ENCODE peak calls at places on chromosomes 13 and 19, in eight cellular contexts. O is GM23338, T is GM06990, Y is prostate gland, X is RWPE1, C is A549, B is ovary, H is activated B cell treated with CpG ODN at 0.5 μM for 24 hours. D is an unnamed sample.

GRCh38 chr19:10398819-10399218 is 4.5 kb downstream of the CDC37 start:
- DNase-seq in X (no peak), T (no peak), C (no peak), Y (no peak), B (no peak), H (no peak), O (no peak), D (no peak)

GRCh38 chr19:3494559-3494958 is 5.9 kb downstream of the DOHH start:
- DNase-seq in C (no peak), X (no peak), O (no peak), T (no peak), B (no peak), Y (no peak), H (no peak), D (no peak)

GRCh38 chr13:46648166-46648607 is 95.2 kb downstream of the LRCH1 start:
- DNase-seq in C (no peak), X (no peak), T (peak; percentile 39), O (peak; percentile 65), Y (no peak), B (no peak), H (no peak), D (peak; percentile 45)

GRCh38 chr13:66994097-66994496 is 236.0 kb downstream of the PCDH9 start:
- DNase-seq in C (peak; percentile 49), O (peak; percentile 95), T (no peak), X (peak; percentile 18), B (no peak), H (peak; percentile 31), Y (no peak), D (no peak)

GRCh38 chr13:110132178-110132975 is 174.6 kb downstream of the COL4A1 start:
- DNase-seq in Y (peak; percentile 2), T (no peak), H (no peak), X (no peak), O (no peak), B (no peak), C (no peak), D (no peak)

GRCh38 chr13:53206455-53206854 is 177.8 kb downstream of the OLFM4 start:
- DNase-seq in H (no peak), Y (no peak), T (no peak), B (no peak), X (peak; percentile 29), C (peak; percentile 1), O (peak; percentile 53), D (no peak)

GRCh38 chr13:94481966-94482365 is 2.5 kb upstream of the DCT start:
- DNase-seq in O (no peak), H (no peak), T (no peak), C (peak; percentile 10), X (peak; percentile 40), B (no peak), Y (no peak), D (peak; percentile 1)

GRCh38 chr19:40685016-40685526 is 5.4 kb downstream of the NUMBL start:
- DNase-seq in B (no peak), T (no peak), Y (no peak), O (no peak), C (no peak), X (no peak), H (no peak), D (no peak)

GRCh38 chr19:1725100-1726064 is 27.9 kb upstream of the ONECUT3 start:
- DNase-seq in Y (no peak), C (peak; percentile 85), O (peak; percentile 89), T (peak; percentile 47), X (peak; percentile 91), B (peak; percentile 67), H (no peak), D (peak; percentile 75)

GRCh38 chr19:11191273-11191755 is 6.0 kb downstream of the KANK2 start:
- DNase-seq in H (no peak), O (peak; percentile 42), X (peak; percentile 70), T (peak; percentile 49), Y (no peak), C (peak; percentile 67), B (peak; percentile 57), D (no peak)

GRCh38 chr19:35240322-35240721 is 8.5 kb upstream of the LSR start:
- DNase-seq in Y (no peak), B (no peak), H (no peak), O (no peak), C (no peak), X (no peak), T (no peak), D (no peak)

DNA sequence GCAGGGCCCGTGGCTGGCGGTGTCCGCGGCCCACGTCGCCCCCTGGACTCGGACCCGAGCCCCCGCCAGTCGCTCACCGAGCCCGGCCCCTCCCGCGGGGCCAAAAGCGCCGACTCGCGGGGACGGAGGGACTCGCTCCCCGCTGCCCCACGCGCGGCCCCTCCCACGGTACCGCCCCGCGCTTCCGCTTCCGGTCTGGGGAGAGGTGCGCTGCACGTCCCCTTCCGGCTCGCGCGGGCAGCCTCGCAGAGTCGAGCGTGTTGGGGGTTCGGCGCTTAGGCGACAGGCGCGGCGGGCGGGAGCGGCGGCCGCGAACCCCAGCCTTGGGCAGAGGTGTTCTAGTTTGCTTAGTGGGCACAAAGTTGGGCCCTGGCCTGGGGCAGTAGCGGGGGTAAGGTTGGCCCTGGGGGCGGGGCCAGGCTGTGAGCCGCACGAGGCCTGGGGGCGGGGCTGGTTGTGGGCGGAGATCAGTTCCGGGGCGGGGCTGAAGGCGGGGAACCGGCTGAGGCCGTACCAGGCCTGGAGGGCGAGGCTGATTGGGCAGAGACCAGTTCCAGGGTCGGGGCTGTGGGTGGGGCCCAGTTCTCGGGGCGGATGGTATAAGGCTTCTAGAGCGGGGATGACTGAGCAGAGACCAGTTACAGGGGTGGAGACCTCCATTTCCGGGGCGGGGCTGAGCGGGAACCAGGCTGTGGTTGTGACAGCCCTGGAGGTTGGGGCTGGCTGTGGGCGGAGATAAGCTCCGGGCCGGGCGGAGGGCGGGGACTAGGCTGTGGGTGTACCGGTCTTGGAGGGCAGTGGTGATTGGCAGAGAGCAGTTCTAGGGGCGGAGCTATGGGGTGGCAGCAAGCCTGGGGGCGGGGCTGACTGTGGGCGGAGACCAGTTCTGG is at the start of the genes MBD3L1 and ZNF558:
- DNase-seq in O (peak; percentile 84), Y (peak; percentile 97), H (peak; percentile 99), T (peak; percentile 98), X (peak; percentile 96), B (peak; percentile 99), C (peak; percentile 83), D (peak; percentile 96)
- TF ChIP-seq CTCF in O (no peak), Y (peak; percentile 55), H (no peak), T (peak; percentile 14), X (peak; percentile 47), B (peak; percentile 59), C (peak; percentile 39), D (no peak)

GRCh38 chr13:77810430-77810829 is 108.2 kb downstream of the EDNRB start:
- DNase-seq in C (peak; percentile 2), O (peak; percentile 50), X (no peak), B (no peak), H (no peak), Y (no peak), T (no peak), D (no peak)
- TF ChIP-seq CTCF in C (no peak), O (peak; percentile 62), X (no peak), B (no peak), H (no peak), Y (no peak), T (peak; percentile 29), D (no peak)

GRCh38 chr13:49436890-49437289 is 7.0 kb downstream of the CAB39L start:
- DNase-seq in Y (peak; percentile 11), T (no peak), B (peak; percentile 58), C (no peak), X (no peak), O (no peak), H (no peak), D (peak; percentile 1)
- TF ChIP-seq CTCF in Y (peak; percentile 42), T (no peak), B (no peak), C (peak; percentile 22), X (no peak), O (no peak), H (no peak), D (no peak)

GRCh38 chr13:21812192-21812626 is 141.3 kb downstream of the FGF9 start:
- DNase-seq in O (no peak), H (no peak), Y (no peak), C (no peak), T (no peak), B (no peak), X (peak; percentile 14), D (no peak)
- TF ChIP-seq CTCF in O (no peak), H (no peak), Y (no peak), C (no peak), T (no peak), B (no peak), X (no peak), D (no peak)

GRCh38 chr13:74306496-74306895 is 172.3 kb upstream of the KLF12 start:
- DNase-seq in O (peak; percentile 56), X (no peak), H (no peak), Y (no peak), T (no peak), B (no peak), C (no peak), D (no peak)
- TF ChIP-seq CTCF in O (no peak), X (no peak), H (no peak), Y (no peak), T (no peak), B (no peak), C (no peak), D (no peak)

GRCh38 chr19:7196721-7197168 is 97.5 kb downstream of the INSR start:
- DNase-seq in H (no peak), T (no peak), Y (peak; percentile 11), X (no peak), C (no peak), O (no peak), B (no peak), D (no peak)

GRCh38 chr19:7200739-7201138 is 93.5 kb downstream of the INSR start:
- DNase-seq in H (no peak), O (no peak), B (no peak), T (no peak), X (no peak), Y (no peak), C (no peak), D (no peak)

GRCh38 chr19:7199613-7200533 is 94.3 kb downstream of the INSR start:
- DNase-seq in T (no peak), B (no peak), O (no peak), X (no peak), H (no peak), Y (no peak), C (peak; percentile 25), D (peak; percentile 22)

GRCh38 chr19:7197169-7197759 is 97.0 kb downstream of the INSR start:
- DNase-seq in X (peak; percentile 70), T (peak; percentile 88), B (peak; percentile 92), O (peak; percentile 93), Y (peak; percentile 87), H (peak; percentile 77), C (peak; percentile 75), D (peak; percentile 67)

DNA sequence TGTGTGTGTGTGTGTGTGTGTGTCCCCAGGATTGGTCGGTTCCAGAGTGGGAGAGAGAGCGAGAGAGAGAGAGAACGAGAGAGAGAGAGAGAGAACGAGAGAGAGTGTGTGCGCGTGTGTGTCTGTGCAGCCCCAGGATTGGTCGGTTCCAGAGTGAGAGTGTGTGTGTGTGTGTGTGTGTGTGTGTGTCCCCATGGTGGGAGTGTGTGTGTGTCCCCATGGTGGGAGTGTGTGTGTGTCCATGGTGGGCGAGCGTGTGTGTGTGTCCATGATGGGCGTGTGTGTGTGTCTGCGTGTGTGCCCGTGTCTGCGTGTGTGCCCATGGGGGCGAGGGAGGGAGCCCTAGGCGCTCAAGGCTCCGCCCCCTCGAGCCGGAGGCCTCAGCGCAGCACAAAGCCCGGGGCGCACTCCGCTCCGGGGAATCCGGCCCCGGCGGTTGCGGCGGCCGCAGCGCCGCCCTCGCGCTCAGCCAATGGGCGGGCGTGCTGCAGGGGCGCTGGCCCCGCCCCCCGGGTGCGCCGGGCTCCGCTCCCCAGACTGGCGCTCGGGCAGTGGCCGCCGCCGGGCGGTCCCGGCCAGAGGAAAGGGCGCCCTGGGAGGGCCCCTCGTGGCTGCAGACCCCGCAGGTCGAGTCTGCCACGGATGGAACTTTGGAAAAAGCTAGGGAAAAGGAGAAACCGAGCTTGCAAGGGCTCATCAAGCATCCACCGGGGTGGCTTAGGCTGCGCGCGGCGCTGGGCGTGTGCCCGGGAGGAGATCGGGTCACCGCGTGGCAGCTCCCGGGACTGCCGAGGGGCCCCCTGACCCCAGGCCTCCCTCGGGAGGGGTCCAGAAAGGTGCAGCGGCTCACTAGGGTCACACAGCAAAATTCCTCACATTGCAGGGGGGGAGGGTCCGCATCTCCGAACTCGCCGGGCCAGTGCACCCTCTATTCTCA is 96.2 kb downstream of the INSR start:
- DNase-seq in O (peak; percentile 94), H (peak; percentile 90), X (peak; percentile 94), T (peak; percentile 98), B (peak; percentile 95), Y (peak; percentile 90), C (peak; percentile 72), D (peak; percentile 90)
- TF ChIP-seq CTCF in O (peak; percentile 17), H (no peak), X (no peak), T (peak; percentile 21), B (peak; percentile 29), Y (peak; percentile 32), C (no peak), D (no peak)

D was measured in Calu3.